ENCODE peak calls at places on chromosomes 16 and 17, in eight cellular contexts. Z is mucosa of descending colon; I is CD4-positive, CD25-positive, alpha-beta regulatory T cell; B is neural progenitor cell; J is Panc1; T is tibial artery; F is body of pancreas; V is right lobe of liver. W is an unnamed sample.

GRCh38 chr16:73385701-73386100 is 337.8 kb upstream of the ZFHX3 start:
- DNase-seq in F (no peak), T (no peak), Z (no peak), B (no peak), V (no peak), I (no peak), J (no peak), W (no peak)

GRCh38 chr17:17812211-17813054 is 24.4 kb downstream of the SREBF1 start:
- DNase-seq in V (peak; percentile 81), B (peak; percentile 83), T (peak; percentile 84), F (peak; percentile 79), Z (no peak), I (peak; percentile 47), J (no peak), W (peak; percentile 92)

GRCh38 chr16:57386381-57386951 is 14.2 kb downstream of the CX3CL1 start:
- DNase-seq in F (no peak), T (no peak), Z (no peak), J (no peak), I (no peak), B (no peak), V (no peak), W (peak; percentile 43)

GRCh38 chr16:84585886-84586285 is 32.0 kb downstream of the COTL1 start:
- DNase-seq in B (peak; percentile 88), J (no peak), F (no peak), V (no peak), T (no peak), I (no peak), Z (peak; percentile 46), W (no peak)

GRCh38 chr17:6903516-6903915 is 72.0 kb upstream of the TEKT1 start:
- DNase-seq in I (no peak), V (no peak), J (no peak), B (no peak), Z (no peak), F (no peak), T (no peak), W (no peak)

GRCh38 chr17:43367588-43368242 is 31.1 kb upstream of the ARL4D start:
- DNase-seq in I (no peak), Z (no peak), T (no peak), J (peak; percentile 93), V (no peak), B (peak; percentile 64), F (no peak), W (no peak)

GRCh38 chr16:66409156-66409555 is 17.9 kb upstream of the BEAN1 start:
- DNase-seq in T (no peak), I (no peak), V (no peak), J (no peak), F (no peak), Z (no peak), B (no peak), W (no peak)

GRCh38 chr16:89022051-89022836 is 45.2 kb upstream of the CBFA2T3 start:
- DNase-seq in F (no peak), Z (peak; percentile 25), J (no peak), B (no peak), I (no peak), T (peak; percentile 41), V (no peak), W (peak; percentile 29)

GRCh38 chr17:41367426-41368075 is 2.1 kb downstream of the KRT33B start:
- DNase-seq in T (no peak), I (no peak), V (no peak), F (no peak), B (no peak), J (no peak), Z (no peak), W (no peak)

GRCh38 chr17:75720656-75721462 is at the start of gene ITGB4:
- DNase-seq in B (peak; percentile 80), F (peak; percentile 84), V (no peak), Z (peak; percentile 91), T (peak; percentile 60), I (peak; percentile 61), J (no peak), W (peak; percentile 91)

GRCh38 chr17:83006515-83007455 is 72.6 kb upstream of the METRNL start:
- DNase-seq in I (no peak), Z (no peak), F (no peak), B (no peak), J (no peak), T (no peak), V (no peak), W (no peak)

GRCh38 chr17:59107306-59107670 is 608 bp upstream of the TRIM37 start:
- DNase-seq in B (no peak), J (no peak), F (no peak), T (no peak), V (no peak), I (no peak), Z (no peak), W (no peak)

GRCh38 chr17:15457723-15458094 is 9.7 kb downstream of the CDRT4 start:
- DNase-seq in I (no peak), F (no peak), B (no peak), V (no peak), Z (no peak), J (no peak), T (peak; percentile 75), W (no peak)

GRCh38 chr16:57134982-57135381 is 42.6 kb downstream of the CPNE2 start:
- DNase-seq in J (no peak), Z (peak; percentile 85), B (no peak), F (no peak), I (peak; percentile 13), V (no peak), T (no peak), W (peak; percentile 82)

GRCh38 chr16:9739301-9739700 is 442.9 kb downstream of the GRIN2A start:
- DNase-seq in V (no peak), F (no peak), Z (no peak), T (no peak), J (no peak), B (no peak), I (no peak), W (no peak)

GRCh38 chr17:35900693-35901487 is 20.7 kb upstream of the CCL5 start:
- DNase-seq in Z (no peak), T (no peak), J (no peak), B (no peak), I (no peak), F (no peak), V (no peak), W (no peak)

GRCh38 chr16:72837846-72838661 is 209.9 kb downstream of the ZFHX3 start:
- DNase-seq in I (no peak), J (no peak), T (no peak), Z (no peak), F (no peak), B (peak; percentile 20), V (no peak), W (no peak)

GRCh38 chr16:65698943-65699342 is 577.1 kb upstream of the CDH11 start:
- DNase-seq in Z (no peak), J (no peak), I (no peak), B (peak; percentile 50), T (no peak), F (no peak), V (no peak), W (no peak)

GRCh38 chr16:28925386-28926228 is 569 bp upstream of the RABEP2 start:
- DNase-seq in I (peak; percentile 70), F (peak; percentile 67), T (peak; percentile 85), Z (peak; percentile 88), V (no peak), B (peak; percentile 91), J (no peak), W (no peak)

GRCh38 chr17:66283296-66283934 is 19.0 kb upstream of the PRKCA start:
- DNase-seq in T (no peak), I (no peak), B (no peak), V (no peak), J (no peak), F (no peak), Z (no peak), W (no peak)

GRCh38 chr17:66285149-66285548 is 17.3 kb upstream of the PRKCA start:
- DNase-seq in F (no peak), V (no peak), Z (no peak), I (no peak), J (no peak), T (no peak), B (no peak), W (no peak)

GRCh38 chr17:66276328-66276937 is 26.0 kb upstream of the PRKCA start:
- DNase-seq in B (no peak), T (no peak), J (no peak), Z (no peak), F (no peak), V (no peak), I (no peak), W (no peak)

GRCh38 chr17:66283971-66284370 is 18.4 kb upstream of the PRKCA start:
- DNase-seq in V (no peak), Z (no peak), B (no peak), I (no peak), T (no peak), F (no peak), J (no peak), W (no peak)

GRCh38 chr17:66281671-66282369 is 20.6 kb upstream of the PRKCA start:
- DNase-seq in Z (no peak), B (no peak), V (no peak), J (no peak), T (no peak), F (no peak), I (no peak), W (no peak)
- H3K4me3 ChIP-seq in Z (no peak overlapping the region), B (no peak overlapping the region), V (no peak overlapping the region), J (no peak overlapping the region), T (no peak overlapping the region), F (no peak overlapping the region), I (no peak overlapping the region), W (no peak overlapping the region)

DNA sequence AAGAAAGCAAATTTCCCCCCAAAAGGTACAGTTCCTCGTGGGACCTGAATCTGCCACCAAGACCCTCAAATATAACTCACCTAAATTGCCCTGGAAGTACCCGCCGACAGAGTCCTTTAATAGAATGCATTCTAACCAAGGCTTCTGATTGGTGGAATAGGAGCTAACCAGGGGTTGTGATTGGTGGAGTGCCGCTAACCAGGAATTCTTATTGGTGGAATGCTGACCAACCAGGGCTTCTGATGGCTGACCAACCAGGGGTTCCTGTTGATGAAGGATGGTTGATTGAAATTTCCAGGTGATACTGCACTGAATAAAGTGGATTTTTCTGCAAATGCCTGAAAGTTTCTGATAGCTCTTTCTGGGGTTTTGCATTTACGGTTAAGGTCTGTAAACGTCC is 6.5 kb downstream of the TFAP4 start:
- DNase-seq in I (no peak), T (no peak), Z (no peak), B (no peak), F (no peak), J (no peak), V (no peak), W (no peak)
- H3K4me1 ChIP-seq in I (peaks cover 12% of the 10 kb centered on the region), T (peaks cover 19% of the 10 kb centered on the region), Z (peaks cover 26% of the 10 kb centered on the region), B (peaks cover 4% of the 10 kb centered on the region), F (peaks cover 46% of the 10 kb centered on the region), J (peaks cover 18% of the 10 kb centered on the region), V (no peaks in the 10 kb centered on the region), W (peaks cover 29% of the 10 kb centered on the region)

GRCh38 chr17:48542114-48542955 is 2.6 kb downstream of the HOXB2 start:
- DNase-seq in T (no peak), J (no peak), I (no peak), V (no peak), Z (peak; percentile 50), F (no peak), B (peak; percentile 39), W (no peak)
- H3K4me3 ChIP-seq in T (peak overlapping the region; percentile 78), J (peak overlapping the region; percentile 69), I (peak overlapping the region; percentile 86), V (peak overlapping the region; percentile 45), Z (peak overlapping the region; percentile 34), F (no peak overlapping the region), B (peak overlapping the region; percentile 32), W (peak overlapping the region; percentile 79)

DNA sequence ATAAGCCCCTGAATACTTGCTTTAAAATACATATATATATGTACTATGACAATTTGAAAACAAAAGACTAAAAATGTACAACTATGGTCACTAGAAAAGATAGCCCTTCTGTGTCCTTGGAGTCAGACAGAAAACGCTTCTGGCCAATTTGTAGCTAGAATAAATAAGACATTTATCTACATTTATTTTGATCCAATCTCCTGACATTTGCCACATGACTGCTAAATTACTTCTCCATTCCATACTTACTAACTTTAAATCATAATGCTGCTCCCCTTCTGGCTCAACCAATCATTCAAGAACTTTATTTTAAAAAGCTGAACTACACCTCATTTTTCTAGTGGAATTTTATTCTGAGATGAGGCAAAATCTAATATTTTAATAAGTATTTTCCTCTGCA is 65.8 kb downstream of the CYTH1 start:
- DNase-seq in T (no peak), B (no peak), F (no peak), J (no peak), I (no peak), Z (no peak), V (no peak), W (no peak)
- H3K4me1 ChIP-seq in T (peaks cover 34% of the 10 kb centered on the region), B (peaks cover 25% of the 10 kb centered on the region), F (peaks cover 38% of the 10 kb centered on the region), J (peaks cover 51% of the 10 kb centered on the region), I (peaks cover 90% of the 10 kb centered on the region), Z (peaks cover 58% of the 10 kb centered on the region), V (no peaks in the 10 kb centered on the region), W (peaks cover 82% of the 10 kb centered on the region)

W was measured in spleen.